ENCODE peak calls at places on chromosomes 16 and 17, in seven cellular contexts. F, J, W, A, L, C and I are unnamed samples.

GRCh38 chr17:76547642-76548202 is 7.9 kb downstream of the PRCD start:
- DNase-seq in F (no peak), A (no peak), L (no peak), J (no peak), W (no peak), C (no peak), I (no peak)

GRCh38 chr16:66588981-66589713 is 9.9 kb downstream of the CMTM2 start:
- DNase-seq in C (peak), J (peak), A (peak), L (no peak), F (peak), W (peak), I (peak)

GRCh38 chr16:66278604-66279262 is 87.8 kb upstream of the CDH5 start:
- DNase-seq in C (peak), A (no peak), J (no peak), L (no peak), W (no peak), F (no peak), I (no peak)

GRCh38 chr17:45845376-45846185 is 900 bp downstream of the SPPL2C start:
- DNase-seq in W (no peak), L (no peak), J (no peak), A (no peak), C (no peak), F (no peak), I (no peak)

GRCh38 chr17:43784628-43785101 is 4.4 kb downstream of the CFAP97D1 start:
- DNase-seq in A (no peak), F (no peak), J (no peak), W (peak), C (peak), L (no peak), I (no peak)

GRCh38 chr16:964696-965395 is 5.9 kb downstream of the LMF1 start:
- DNase-seq in J (no peak), C (peak), A (no peak), W (no peak), F (no peak), L (no peak), I (peak)

GRCh38 chr17:75350029-75350428 is 55.4 kb downstream of the GRB2 start:
- DNase-seq in J (no peak), A (no peak), F (no peak), C (no peak), W (no peak), L (no peak), I (no peak)

GRCh38 chr17:61245706-61246135 is 153.9 kb upstream of the TBX2 start:
- DNase-seq in A (no peak), L (no peak), W (no peak), F (no peak), C (no peak), J (no peak), I (no peak)

GRCh38 chr16:87635541-87636049 is 33.3 kb downstream of the JPH3 start:
- DNase-seq in J (peak), W (peak), A (peak), L (no peak), C (peak), F (peak), I (peak)

GRCh38 chr17:68567035-68567434 is 34.1 kb downstream of the FAM20A start:
- DNase-seq in J (no peak), C (no peak), F (no peak), W (no peak), L (no peak), A (no peak), I (no peak)

GRCh38 chr16:88130016-88130415 is 178.8 kb downstream of the BANP start:
- DNase-seq in A (no peak), W (no peak), L (no peak), C (no peak), F (no peak), J (no peak), I (no peak)

GRCh38 chr17:42019509-42020404 is at the start of gene NKIRAS2:
- DNase-seq in A (peak), C (peak), J (peak), W (peak), F (peak), L (peak), I (peak)

GRCh38 chr17:62995377-62995885 is 29.4 kb downstream of the TANC2 start:
- DNase-seq in C (peak), J (peak), L (no peak), A (peak), F (peak), W (peak), I (peak)

GRCh38 chr17:82418001-82418986 is at the start of the genes HEXD and OGFOD3:
- DNase-seq in C (peak), J (peak), F (peak), W (peak), L (peak), A (peak), I (peak)

GRCh38 chr17:82416264-82416663 is 1.9 kb upstream of the HEXD start:
- DNase-seq in A (no peak), L (no peak), F (no peak), W (no peak), C (no peak), J (no peak), I (no peak)

GRCh38 chr17:82415336-82415735 is 2.8 kb upstream of the HEXD start:
- DNase-seq in L (no peak), A (no peak), F (no peak), J (no peak), C (no peak), W (no peak), I (no peak)

GRCh38 chr17:82415786-82416185 is 2.4 kb upstream of the HEXD start:
- DNase-seq in A (no peak), W (no peak), F (no peak), J (no peak), C (no peak), L (no peak), I (no peak)

DNA sequence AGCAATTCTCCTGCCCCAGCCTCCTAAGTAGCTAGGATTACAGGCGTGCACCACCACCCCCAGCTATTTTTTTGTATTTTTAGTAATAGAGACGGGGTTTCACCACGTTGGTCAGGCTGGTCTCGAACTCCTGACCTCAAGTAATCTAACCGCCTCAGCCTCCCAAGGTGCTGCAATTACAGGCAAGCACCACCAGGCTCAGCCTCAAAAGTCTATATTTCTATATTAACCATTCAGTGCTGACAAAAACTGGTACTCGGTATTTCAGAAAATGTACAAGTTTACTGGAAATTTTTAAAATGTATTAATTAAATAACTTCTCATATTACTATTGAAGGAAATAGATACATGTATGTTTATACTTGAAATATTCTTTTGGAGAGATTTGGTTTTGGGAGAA is 1.4 kb upstream of the HEXD start:
- DNase-seq in A (no peak), W (no peak), C (peak), J (no peak), L (no peak), F (no peak), I (peak)
- TF ChIP-seq CTCF in A (peak), W (peak), C (no peak), J (no peak), L (no peak), F (no peak), I (peak)

GRCh38 chr16:72064361-72064894 is 1.4 kb downstream of the HPR start:
- DNase-seq in F (no peak), A (no peak), L (no peak), W (no peak), C (no peak), J (no peak), I (no peak)

GRCh38 chr16:72068930-72069329 is 5.9 kb downstream of the HPR start:
- DNase-seq in W (no peak), A (no peak), F (no peak), L (no peak), J (no peak), C (no peak), I (no peak)

GRCh38 chr16:72072514-72073342 is 9.7 kb downstream of the HPR start:
- DNase-seq in F (peak), W (peak), A (peak), L (no peak), C (no peak), J (peak), I (no peak)

GRCh38 chr16:72061564-72061963 is 1.5 kb upstream of the HPR start:
- DNase-seq in L (no peak), W (no peak), A (no peak), J (no peak), F (no peak), C (no peak), I (no peak)

GRCh38 chr16:72066747-72067146 is 3.7 kb downstream of the HPR start:
- DNase-seq in W (peak), A (peak), L (no peak), F (peak), J (peak), C (peak), I (no peak)
- TF ChIP-seq CTCF in W (peak), A (peak), L (peak), F (peak), J (peak), C (peak), I (peak)

GRCh38 chr17:56505154-56505756 is 88.2 kb upstream of the NOG start:
- DNase-seq in A (no peak), C (peak), W (no peak), L (no peak), F (no peak), J (no peak), I (no peak)

GRCh38 chr17:56502120-56502519 is 91.4 kb upstream of the NOG start:
- DNase-seq in A (no peak), C (no peak), L (no peak), W (no peak), F (no peak), J (no peak), I (no peak)

GRCh38 chr17:56497132-56497531 is 96.4 kb upstream of the NOG start:
- DNase-seq in W (no peak), F (no peak), J (no peak), A (no peak), C (no peak), L (no peak), I (no peak)

GRCh38 chr17:56499799-56500388 is 93.6 kb upstream of the NOG start:
- DNase-seq in F (peak), W (peak), C (peak), A (peak), J (no peak), L (peak), I (peak)
- TF ChIP-seq CTCF in F (peak), W (peak), C (peak), A (peak), J (peak), L (no peak), I (peak)

GRCh38 chr17:66841328-66841727 is 6.4 kb downstream of the CACNG5 start:
- DNase-seq in C (peak), F (no peak), L (no peak), A (no peak), J (no peak), W (no peak), I (no peak)
- TF ChIP-seq CTCF in C (peak), F (no peak), L (no peak), A (no peak), J (no peak), W (no peak), I (no peak)

DNA sequence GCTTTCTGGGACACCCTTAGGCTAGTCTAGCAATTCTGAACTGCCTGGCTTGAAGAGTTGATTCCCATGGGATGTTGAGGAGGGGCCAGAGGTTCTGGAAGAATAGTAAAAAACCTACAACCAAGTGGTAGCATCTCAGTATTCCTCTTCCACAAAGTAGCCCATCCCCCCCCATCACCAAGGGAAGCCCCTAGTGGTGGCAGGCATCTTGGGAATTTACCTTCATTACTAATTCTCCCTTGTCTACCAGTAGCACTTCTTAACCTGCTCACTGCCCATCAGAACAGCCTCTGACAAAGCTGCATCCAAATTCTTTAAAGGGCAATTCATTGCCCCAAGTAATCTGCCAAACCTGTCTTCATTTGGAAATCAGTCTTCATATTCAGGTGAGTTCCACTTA is 12.8 kb upstream of the RAB11FIP4 start:
- DNase-seq in C (no peak), J (no peak), L (no peak), F (no peak), W (no peak), A (peak), I (no peak)
- TF ChIP-seq CTCF in C (no peak), J (no peak), L (no peak), F (no peak), W (no peak), A (peak), I (no peak)

DNA sequence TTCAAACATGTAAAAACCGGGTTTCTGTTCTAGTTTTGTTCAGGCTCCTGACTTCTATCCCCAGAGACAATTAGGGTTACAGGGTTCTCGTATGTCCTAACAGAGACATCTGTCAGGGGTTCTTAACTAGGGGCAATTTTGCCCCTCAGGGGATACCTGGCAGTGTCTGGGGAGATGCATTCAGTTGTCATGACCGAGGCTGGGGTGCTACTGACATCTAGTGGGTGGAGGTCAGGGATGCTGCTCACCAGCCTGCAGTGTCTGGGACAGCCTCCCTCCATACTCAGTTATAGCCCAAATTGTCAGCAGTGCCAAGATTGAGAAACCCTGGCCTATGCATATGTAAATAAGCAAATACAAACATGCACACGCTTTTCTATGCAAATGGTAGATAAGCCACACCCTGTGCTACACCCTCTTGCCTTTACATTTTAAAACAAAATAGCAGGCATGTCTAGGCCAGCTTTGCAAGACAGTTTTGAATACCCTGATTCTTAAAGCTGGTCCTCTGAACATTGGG is 37.4 kb downstream of the CLEC16A start:
- DNase-seq in W (peak), F (no peak), L (no peak), A (no peak), J (no peak), C (peak), I (peak)
- TF ChIP-seq CTCF in W (peak), F (peak), L (no peak), A (peak), J (no peak), C (peak), I (peak)

DNA sequence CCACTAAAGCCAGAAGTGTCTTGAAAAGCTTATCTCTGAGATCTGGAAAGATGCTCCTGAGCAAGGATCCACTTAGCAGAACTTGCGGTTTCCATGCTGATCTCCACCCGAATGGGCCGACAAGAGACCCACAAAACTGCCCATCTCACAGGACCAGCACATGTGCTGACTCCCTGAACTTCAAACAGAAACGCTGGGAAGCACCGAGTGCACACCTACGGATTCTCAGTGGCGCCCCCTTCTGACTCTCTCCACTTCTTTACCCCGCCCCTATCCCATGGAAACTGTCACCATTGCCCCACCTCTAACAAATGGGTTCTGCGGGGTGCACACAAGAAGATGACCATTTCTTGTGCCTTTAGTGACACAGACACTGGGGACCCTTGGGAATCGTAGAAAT is 21.4 kb downstream of the CDRT4 start:
- DNase-seq in F (no peak), A (peak), L (no peak), C (no peak), J (no peak), W (no peak), I (no peak)
- TF ChIP-seq CTCF in F (peak), A (peak), L (no peak), C (peak), J (no peak), W (no peak), I (no peak)

DNA sequence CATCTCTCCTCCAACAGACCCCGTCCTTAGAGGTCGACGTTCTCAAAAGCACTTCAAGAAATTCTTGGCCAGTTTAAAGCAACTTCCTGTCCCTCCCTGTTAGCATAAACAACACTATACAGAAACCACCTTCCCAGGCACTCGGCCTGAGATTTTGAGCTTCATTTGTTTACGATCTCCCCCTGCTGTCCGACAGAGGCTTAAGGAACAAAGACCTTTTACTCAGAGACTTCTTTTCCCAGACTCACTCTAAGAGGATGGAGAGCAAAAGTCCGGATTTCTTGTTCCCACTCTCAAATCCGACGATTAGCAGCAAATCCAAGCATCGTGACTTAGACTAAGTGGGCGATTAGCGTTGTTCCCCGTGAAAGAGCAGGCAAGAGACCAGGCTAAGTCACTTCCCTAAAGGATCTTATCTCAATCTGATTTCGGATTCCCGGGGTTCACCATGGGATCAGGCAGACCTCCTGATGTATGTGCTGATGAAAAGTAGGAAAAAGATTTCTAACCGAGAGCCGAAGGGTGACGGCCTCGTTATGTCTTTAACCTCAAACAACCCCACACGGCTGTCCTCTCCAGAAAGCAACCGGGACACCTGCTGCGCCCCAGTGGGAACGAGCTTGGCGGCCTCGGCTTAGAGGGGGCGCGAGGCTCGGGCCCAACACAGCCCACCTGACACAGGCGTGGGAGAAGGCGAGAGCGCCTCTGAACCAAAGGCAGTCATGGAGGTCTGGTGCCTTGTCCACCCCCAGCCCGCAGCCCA is 591 bp downstream of the INPP5K start:
- DNase-seq in A (peak), C (peak), W (peak), J (peak), F (peak), L (no peak), I (peak)
- TF ChIP-seq CTCF in A (peak), C (peak), W (peak), J (peak), F (peak), L (peak), I (peak)

GRCh38 chr16:69937465-69937951 is 13.6 kb upstream of the CLEC18A start:
- DNase-seq in F (no peak), W (peak), J (peak), L (no peak), A (peak), C (peak), I (no peak)
- TF ChIP-seq CTCF in F (no peak), W (peak), J (peak), L (no peak), A (peak), C (peak), I (no peak)

GRCh38 chr16:89373355-89374110 is 116.8 kb downstream of the ANKRD11 start:
- DNase-seq in L (no peak), C (no peak), W (peak), J (peak), F (peak), A (no peak), I (no peak)

GRCh38 chr16:89375686-89376085 is 114.7 kb downstream of the ANKRD11 start:
- DNase-seq in C (peak), A (no peak), F (no peak), W (no peak), L (no peak), J (no peak), I (no peak)

GRCh38 chr16:89375021-89375420 is 115.3 kb downstream of the ANKRD11 start:
- DNase-seq in J (no peak), L (no peak), F (no peak), C (peak), A (peak), W (peak), I (no peak)

GRCh38 chr16:89371968-89372634 is 118.3 kb downstream of the ANKRD11 start:
- DNase-seq in A (no peak), J (peak), L (no peak), W (peak), F (no peak), C (no peak), I (no peak)

DNA sequence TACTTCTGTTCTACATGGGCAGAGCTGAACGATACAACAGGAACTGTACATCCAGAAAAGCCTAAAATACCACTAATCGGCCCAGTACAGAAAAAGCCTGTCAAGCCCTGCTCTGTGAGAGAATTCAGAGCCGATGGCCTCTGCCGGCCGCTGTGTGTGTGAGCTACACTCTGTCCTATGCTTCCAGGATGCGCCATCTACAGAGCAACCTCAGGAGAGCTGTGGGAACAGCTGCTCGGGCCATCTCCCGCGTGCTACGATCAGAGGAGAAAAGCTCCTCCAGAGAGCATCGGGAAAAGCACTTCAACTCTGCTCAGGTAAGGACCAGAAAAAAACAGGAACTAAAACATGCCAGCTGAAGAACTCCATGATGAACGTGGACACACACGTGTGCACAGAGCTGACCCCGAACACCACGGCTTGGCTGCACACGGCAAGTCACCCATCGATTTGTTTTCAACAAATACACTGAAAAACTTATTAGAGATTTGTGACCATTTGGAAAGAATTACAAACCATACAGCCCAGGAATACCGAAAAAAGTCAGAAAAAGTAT is 115.9 kb downstream of the ANKRD11 start:
- DNase-seq in L (no peak), W (peak), A (peak), F (no peak), J (no peak), C (peak), I (no peak)
- TF ChIP-seq CTCF in L (no peak), W (no peak), A (peak), F (no peak), J (no peak), C (peak), I (no peak)